ENCODE peak calls at places on chromosomes 5 and 9, in eight cellular contexts. H, Z, Y, V, C, W, X and P are unnamed samples.

GRCh38 chr5:134524219-134524825 is 1.1 kb upstream of the JADE2 start:
- DNase-seq in C (peak; percentile 88), Y (peak; percentile 62), Z (peak; percentile 77), W (peak; percentile 92), H (peak; percentile 95), V (peak; percentile 77), X (peak; percentile 94), P (peak; percentile 87)

GRCh38 chr9:122228906-122229837 is at the start of gene LHX6:
- DNase-seq in H (peak; percentile 66), Y (peak; percentile 61), W (no peak), Z (no peak), V (peak; percentile 63), X (no peak), C (no peak), P (peak; percentile 55)

GRCh38 chr9:2119490-2120046 is 104.4 kb downstream of the SMARCA2 start:
- DNase-seq in C (no peak), W (no peak), Z (no peak), Y (no peak), V (no peak), X (peak; percentile 89), H (no peak), P (no peak)

GRCh38 chr5:158049459-158049858 is 190.5 kb upstream of the CLINT1 start:
- DNase-seq in Z (no peak), H (no peak), C (no peak), V (no peak), Y (no peak), W (no peak), X (no peak), P (no peak)

GRCh38 chr5:133041910-133042309 is 9.9 kb upstream of the HSPA4 start:
- DNase-seq in Z (no peak), V (peak; percentile 52), X (no peak), Y (no peak), C (no peak), W (no peak), H (no peak), P (no peak)

GRCh38 chr9:122228191-122228905 is 409 bp downstream of the LHX6 start:
- DNase-seq in V (peak; percentile 12), Y (peak; percentile 68), H (peak; percentile 74), Z (peak; percentile 49), W (no peak), C (no peak), X (no peak), P (no peak)

GRCh38 chr5:103375356-103375755 is 116.8 kb downstream of the MACIR start:
- DNase-seq in Z (no peak), V (peak; percentile 60), W (no peak), Y (no peak), H (no peak), C (no peak), X (no peak), P (no peak)

GRCh38 chr5:139295692-139296091 is 2.2 kb downstream of the MATR3 start:
- DNase-seq in Z (no peak), X (no peak), V (peak; percentile 24), W (no peak), Y (peak; percentile 53), C (no peak), H (peak; percentile 63), P (no peak)

GRCh38 chr5:10409504-10409903 is 32.2 kb upstream of the ROPN1L start:
- DNase-seq in Z (no peak), V (no peak), C (no peak), X (no peak), Y (no peak), W (no peak), H (no peak), P (no peak)

GRCh38 chr9:79129865-79130480 is 441.8 kb upstream of the TLE4 start:
- DNase-seq in Z (peak; percentile 56), X (peak; percentile 63), V (peak; percentile 53), H (peak; percentile 84), W (no peak), Y (peak; percentile 54), C (no peak), P (peak; percentile 55)

GRCh38 chr5:76403713-76403962 is 553 bp downstream of the IQGAP2 start:
- DNase-seq in W (no peak), X (no peak), Z (no peak), V (no peak), Y (no peak), C (no peak), H (no peak), P (no peak)

GRCh38 chr9:133981958-133982681 is 10.0 kb downstream of the VAV2 start:
- DNase-seq in Z (no peak), X (no peak), W (no peak), H (peak; percentile 46), C (no peak), V (no peak), Y (no peak), P (no peak)

DNA sequence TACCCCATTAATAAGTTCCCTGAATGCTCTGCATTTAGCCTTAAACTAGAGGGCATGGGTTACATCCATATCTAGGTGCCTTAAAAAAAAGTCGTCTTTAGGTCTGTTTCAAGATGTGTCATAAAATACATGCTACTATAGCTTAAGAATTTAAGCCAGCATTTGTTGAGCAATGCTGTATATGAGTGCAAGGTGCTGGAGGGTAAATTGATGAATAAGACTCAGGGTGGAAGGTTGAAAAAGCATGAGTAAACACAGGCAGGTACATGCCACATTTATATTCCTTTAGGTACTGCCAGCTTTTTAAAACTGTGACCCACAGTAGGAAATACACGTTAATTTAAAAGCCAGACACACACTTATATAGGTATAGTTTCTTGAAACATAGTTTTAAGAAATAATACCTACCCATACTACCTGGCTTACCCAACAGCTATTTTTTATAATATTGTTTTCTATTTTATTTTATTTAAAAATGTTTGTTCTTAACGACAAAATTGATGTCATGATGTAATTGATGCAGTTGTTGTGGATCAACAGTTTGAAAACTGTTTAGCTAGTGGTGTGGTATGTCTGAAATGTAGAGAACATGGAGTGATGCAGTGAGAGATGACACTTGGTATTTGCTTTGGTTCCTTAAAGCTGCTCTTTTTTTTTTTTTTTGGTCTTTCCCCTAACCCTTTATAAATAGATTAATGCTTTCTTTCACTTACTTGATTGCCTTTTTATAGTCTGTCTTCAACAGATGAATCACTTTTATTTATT is 3.9 kb downstream of the HMGCR start:
- DNase-seq in W (no peak), X (no peak), Z (no peak), C (no peak), Y (no peak), H (no peak), V (peak; percentile 9), P (no peak)
- H3K36me3 ChIP-seq in W (peaks cover 3% of the 10 kb centered on the region), X (peaks cover 10% of the 10 kb centered on the region), Z (peaks cover 30% of the 10 kb centered on the region), C (peaks cover 9% of the 10 kb centered on the region), Y (peaks cover 20% of the 10 kb centered on the region), H (peaks cover 37% of the 10 kb centered on the region), V (peaks cover 11% of the 10 kb centered on the region), P (peaks cover 30% of the 10 kb centered on the region)

GRCh38 chr5:8458038-8458383 is 589.1 kb downstream of the MTRR start:
- DNase-seq in W (no peak), V (no peak), X (no peak), H (no peak), Y (no peak), Z (peak; percentile 28), C (no peak), P (peak; percentile 36)

GRCh38 chr5:8456846-8457186 is 587.9 kb downstream of the MTRR start:
- DNase-seq in H (no peak), Z (no peak), W (no peak), C (no peak), X (no peak), V (no peak), Y (no peak), P (no peak)

GRCh38 chr5:8461543-8461942 is 592.6 kb downstream of the MTRR start:
- DNase-seq in Y (no peak), C (no peak), Z (no peak), H (no peak), W (no peak), X (no peak), V (no peak), P (no peak)

GRCh38 chr5:8462565-8462964 is 593.6 kb downstream of the MTRR start:
- DNase-seq in V (no peak), C (no peak), Z (no peak), X (no peak), W (no peak), Y (no peak), H (no peak), P (no peak)

DNA sequence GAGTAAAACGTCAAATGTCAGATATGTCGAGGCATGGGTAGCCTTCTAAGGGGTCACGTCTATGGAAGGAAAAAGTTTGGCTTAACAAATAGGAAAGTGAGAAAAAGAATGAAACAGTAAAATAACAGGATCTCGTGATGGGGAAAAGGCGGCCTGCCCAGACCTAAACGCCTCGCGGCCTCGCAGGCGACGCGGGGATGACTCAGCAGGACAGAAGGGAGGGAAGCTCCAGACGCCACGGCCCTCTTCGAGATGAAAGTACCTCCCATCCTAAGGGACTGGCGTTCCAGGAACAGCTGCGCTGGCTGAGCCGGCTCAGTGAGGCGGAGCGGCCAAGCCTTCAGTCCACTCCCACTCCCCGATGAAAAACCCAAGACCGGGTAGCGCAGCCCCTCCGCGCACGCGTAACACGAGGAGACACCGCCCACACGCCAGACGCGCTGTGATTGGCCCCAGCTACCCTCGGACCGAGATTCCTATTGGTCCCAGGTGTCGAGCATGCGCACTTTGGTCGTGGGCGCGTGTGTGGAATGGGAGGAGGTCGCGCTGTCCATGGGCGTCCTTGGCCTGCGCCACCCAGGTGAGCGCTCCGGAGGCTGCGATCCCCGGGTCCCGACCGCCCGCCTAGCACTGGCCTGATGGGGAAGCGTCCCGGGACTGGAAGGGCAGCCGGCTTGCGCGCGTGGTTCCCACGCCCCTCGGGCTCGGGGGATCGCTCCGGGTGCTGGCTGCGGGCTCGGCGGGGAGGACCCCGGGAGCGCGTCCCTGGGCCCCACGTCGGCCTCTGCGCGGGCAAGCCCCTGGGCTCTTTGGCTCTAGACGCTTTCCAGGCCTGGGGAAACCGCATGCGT is 588.5 kb downstream of the MTRR start:
- DNase-seq in H (no peak), X (peak; percentile 97), Z (peak; percentile 91), Y (no peak), V (peak; percentile 98), C (peak; percentile 84), W (peak; percentile 92), P (peak; percentile 100)
- H3K27ac ChIP-seq in H (peak overlapping the region; percentile 56), X (peak overlapping the region; percentile 90), Z (peak overlapping the region; percentile 84), Y (no peak overlapping the region), V (no peak overlapping the region), C (peak overlapping the region; percentile 38), W (peak overlapping the region; percentile 86), P (peak overlapping the region; percentile 86)

GRCh38 chr9:8114826-8115225 is 315.2 kb upstream of the DMAC1 start:
- DNase-seq in W (no peak), Y (no peak), C (no peak), H (no peak), V (no peak), Z (no peak), X (no peak), P (no peak)
- H3K9me3 ChIP-seq in W (no peaks in the 10 kb centered on the region), Y (no peaks in the 10 kb centered on the region), C (no peaks in the 10 kb centered on the region), H (no peaks in the 10 kb centered on the region), V (no peaks in the 10 kb centered on the region), Z (no peaks in the 10 kb centered on the region), X (no peaks in the 10 kb centered on the region), P (no peaks in the 10 kb centered on the region)

GRCh38 chr9:97911528-97911927 is 10.8 kb downstream of the TRMO start:
- DNase-seq in C (no peak), Y (no peak), W (no peak), Z (no peak), X (no peak), H (no peak), V (no peak), P (peak; percentile 42)
- H3K36me3 ChIP-seq in C (peaks cover 57% of the 10 kb centered on the region), Y (no peaks in the 10 kb centered on the region), W (no peaks in the 10 kb centered on the region), Z (peaks cover 5% of the 10 kb centered on the region), X (peaks cover 62% of the 10 kb centered on the region), H (peaks cover 23% of the 10 kb centered on the region), V (peaks cover 29% of the 10 kb centered on the region), P (peaks cover 45% of the 10 kb centered on the region)

GRCh38 chr5:151675956-151676712 is 10.6 kb downstream of the SPARC start:
- DNase-seq in Z (no peak), Y (no peak), C (no peak), X (no peak), V (no peak), W (no peak), H (peak; percentile 67), P (no peak)
- H3K27ac ChIP-seq in Z (no peak overlapping the region), Y (no peak overlapping the region), C (no peak overlapping the region), X (peak overlapping the region; percentile 91), V (peak overlapping the region; percentile 76), W (peak overlapping the region; percentile 89), H (peak overlapping the region; percentile 4), P (no peak overlapping the region)